ENCODE peak calls at places on chromosomes 7 and 10, in seven cellular contexts. R is dermis blood vessel endothelial cell; I is thyroid gland; V is AG09309; A is epithelial cell of esophagus; G is stimulated activated CD8-positive, alpha-beta memory T cell treated with anti-CD3 and anti-CD28 coated beads, Interleukin-15, amount 100 ng/mL, for 1 hour; U is Caco-2. P is an unnamed sample.

GRCh38 chr7:136869006-136869961 is 832 bp downstream of the CHRM2 start:
- DNase-seq in I (no peak), G (no peak), A (no peak), R (no peak), V (no peak), U (no peak), P (peak)

GRCh38 chr7:92100523-92100922 is 33.8 kb downstream of the CYP51A1 start:
- DNase-seq in A (no peak), I (no peak), V (no peak), U (no peak), G (no peak), R (no peak), P (no peak)

GRCh38 chr7:29145553-29146081 is 720 bp downstream of the CPVL start:
- DNase-seq in U (no peak), G (no peak), I (no peak), R (no peak), A (no peak), V (no peak), P (no peak)

GRCh38 chr10:127694580-127695193 is 42.3 kb upstream of the FOXI2 start:
- DNase-seq in U (peak), V (no peak), I (no peak), G (no peak), R (peak), A (peak), P (peak)

GRCh38 chr7:45957721-45958120 is 36.6 kb upstream of the IGFBP3 start:
- DNase-seq in V (no peak), I (no peak), G (no peak), A (no peak), U (no peak), R (no peak), P (no peak)

GRCh38 chr7:69597278-69598076 is 798 bp upstream of the AUTS2 start:
- DNase-seq in V (no peak), A (no peak), G (no peak), R (peak), U (no peak), I (peak), P (peak)

GRCh38 chr10:104351067-104351681 is 2.5 kb upstream of the CFAP58 start:
- DNase-seq in V (no peak), U (no peak), I (no peak), R (no peak), A (peak), G (no peak), P (no peak)

GRCh38 chr10:108439397-108439796 is 1274.9 kb upstream of the SORCS1 start:
- DNase-seq in R (no peak), I (no peak), A (no peak), U (no peak), G (no peak), V (no peak), P (no peak)

GRCh38 chr10:83925133-83925532 is 214.2 kb upstream of the GHITM start:
- DNase-seq in R (no peak), U (no peak), A (no peak), G (no peak), V (no peak), I (no peak), P (peak)

GRCh38 chr7:7761974-7762769 is 43.8 kb upstream of the RPA3 start:
- DNase-seq in I (no peak), U (no peak), A (peak), G (no peak), V (no peak), R (peak), P (no peak)

GRCh38 chr7:16563281-16564022 is 36.8 kb downstream of the LRRC72 start:
- DNase-seq in A (no peak), I (no peak), G (no peak), R (peak), V (no peak), U (no peak), P (no peak)

GRCh38 chr7:88480901-88481300 is 174.2 kb upstream of the STEAP4 start:
- DNase-seq in G (no peak), U (no peak), V (no peak), R (no peak), I (peak), A (peak), P (no peak)

GRCh38 chr7:155217629-155218028 is 80.0 kb upstream of the INSIG1 start:
- DNase-seq in R (no peak), V (no peak), G (no peak), U (no peak), I (no peak), A (no peak), P (no peak)

GRCh38 chr7:139916717-139917395 is 87.8 kb downstream of the TBXAS1 start:
- DNase-seq in A (no peak), U (no peak), V (no peak), R (no peak), I (no peak), G (no peak), P (no peak)